ENCODE peak calls at places on chromosome 5, in seven cellular contexts. S is IMR-90, E is GM23338, Z is fibroblast of lung, Y is H9, C is H1, T is PC-9. P is an unnamed sample.

GRCh38 chr5:102421647-102422046 is 77.2 kb downstream of the SLCO6A1 start:
- DNase-seq in E (no peak), T (peak), C (no peak), Y (peak), Z (no peak), S (no peak), P (peak)

GRCh38 chr5:173538654-173539053 is 77.8 kb downstream of the BOD1 start:
- DNase-seq in Y (no peak), C (no peak), T (no peak), Z (no peak), E (no peak), S (no peak), P (no peak)

GRCh38 chr5:126846756-126847155 is 69.8 kb downstream of the LMNB1 start:
- DNase-seq in Z (no peak), S (no peak), E (peak), C (no peak), T (no peak), Y (no peak), P (no peak)

GRCh38 chr5:159163027-159163699 is 46.2 kb downstream of the RNF145 start:
- DNase-seq in S (peak), C (no peak), T (no peak), Z (peak), E (no peak), Y (no peak), P (peak)

GRCh38 chr5:15474143-15474719 is 25.7 kb upstream of the FBXL7 start:
- DNase-seq in S (no peak), C (no peak), E (no peak), Z (no peak), T (no peak), Y (no peak), P (no peak)

GRCh38 chr5:36344900-36345299 is 43.2 kb upstream of the RANBP3L start:
- DNase-seq in Y (no peak), S (no peak), Z (no peak), E (no peak), T (no peak), C (no peak), P (no peak)

GRCh38 chr5:170307575-170308465 is 10.2 kb upstream of the LCP2 start:
- DNase-seq in S (peak), Y (no peak), Z (peak), T (peak), E (no peak), C (no peak), P (peak)

GRCh38 chr5:148723143-148723542 is 68.8 kb upstream of the HTR4 start:
- DNase-seq in E (no peak), T (no peak), Z (no peak), S (no peak), Y (no peak), C (no peak), P (no peak)

GRCh38 chr5:149677721-149678120 is 52.4 kb upstream of the PPARGC1B start:
- DNase-seq in C (no peak), T (no peak), Y (no peak), E (no peak), S (no peak), Z (no peak), P (no peak)

GRCh38 chr5:456351-457194 is 13.6 kb downstream of the EXOC3 start:
- DNase-seq in E (no peak), S (no peak), T (no peak), Z (peak), Y (peak), C (no peak), P (no peak)

GRCh38 chr5:134174841-134175839 is 1.6 kb downstream of the SKP1 start:
- DNase-seq in T (peak), Z (peak), C (no peak), S (peak), E (peak), Y (no peak), P (peak)

GRCh38 chr5:102545175-102545574 is 46.4 kb upstream of the SLCO6A1 start:
- DNase-seq in Z (no peak), C (peak), Y (peak), E (peak), S (no peak), T (no peak), P (peak)

GRCh38 chr5:21140987-21141386 is 1153.0 kb upstream of the CDH18 start:
- DNase-seq in Z (no peak), E (no peak), T (no peak), C (no peak), Y (no peak), S (no peak), P (no peak)

GRCh38 chr5:122896598-122897282 is 51.3 kb downstream of the SNX24 start:
- DNase-seq in Z (peak), E (peak), S (peak), Y (no peak), C (no peak), T (no peak), P (peak)

GRCh38 chr5:125558466-125558865 is 812.0 kb upstream of the ZNF608 start:
- DNase-seq in C (no peak), E (no peak), S (peak), Y (no peak), Z (peak), T (no peak), P (no peak)

GRCh38 chr5:88602584-88602983 is 280.4 kb downstream of the MEF2C start:
- DNase-seq in C (peak), T (peak), Z (no peak), E (peak), Y (no peak), S (no peak), P (peak)

GRCh38 chr5:134902071-134902801 is 2.7 kb upstream of the PCBD2 start:
- DNase-seq in Z (peak), S (peak), C (no peak), Y (no peak), T (no peak), E (no peak), P (peak)

GRCh38 chr5:119333421-119333851 is 22.4 kb upstream of the TNFAIP8 start:
- DNase-seq in C (no peak), E (no peak), T (no peak), Z (no peak), S (peak), Y (no peak), P (no peak)

GRCh38 chr5:139660916-139661814 is 13.0 kb downstream of the CXXC5 start:
- DNase-seq in S (peak), E (peak), T (peak), C (no peak), Z (peak), Y (no peak), P (peak)

GRCh38 chr5:140567136-140567818 is 2.6 kb downstream of the SLC35A4 start:
- DNase-seq in C (no peak), Y (no peak), Z (no peak), T (no peak), E (no peak), S (no peak), P (no peak)

GRCh38 chr5:155700333-155700732 is 626.6 kb upstream of the SGCD start:
- DNase-seq in T (no peak), Z (no peak), C (no peak), Y (peak), E (peak), S (no peak), P (no peak)

GRCh38 chr5:39427225-39427624 is 2.4 kb upstream of the DAB2 start:
- DNase-seq in Y (no peak), S (peak), C (no peak), T (no peak), Z (peak), E (no peak), P (no peak)

GRCh38 chr5:139459451-139459934 is 3.0 kb downstream of the ECSCR start:
- DNase-seq in S (no peak), T (no peak), E (no peak), Y (no peak), Z (peak), C (no peak), P (no peak)

GRCh38 chr5:125798311-125798710 is 624.9 kb upstream of the GRAMD2B start:
- DNase-seq in C (no peak), S (peak), Z (peak), Y (no peak), T (no peak), E (peak), P (peak)

GRCh38 chr5:64836190-64836750 is 67.5 kb downstream of the CWC27 start:
- DNase-seq in T (no peak), Z (peak), S (peak), E (no peak), Y (no peak), C (no peak), P (no peak)

GRCh38 chr5:64680289-64680688 is 10.0 kb upstream of the SHISAL2B start:
- DNase-seq in Z (no peak), S (no peak), E (peak), T (no peak), C (no peak), Y (peak), P (peak)

DNA sequence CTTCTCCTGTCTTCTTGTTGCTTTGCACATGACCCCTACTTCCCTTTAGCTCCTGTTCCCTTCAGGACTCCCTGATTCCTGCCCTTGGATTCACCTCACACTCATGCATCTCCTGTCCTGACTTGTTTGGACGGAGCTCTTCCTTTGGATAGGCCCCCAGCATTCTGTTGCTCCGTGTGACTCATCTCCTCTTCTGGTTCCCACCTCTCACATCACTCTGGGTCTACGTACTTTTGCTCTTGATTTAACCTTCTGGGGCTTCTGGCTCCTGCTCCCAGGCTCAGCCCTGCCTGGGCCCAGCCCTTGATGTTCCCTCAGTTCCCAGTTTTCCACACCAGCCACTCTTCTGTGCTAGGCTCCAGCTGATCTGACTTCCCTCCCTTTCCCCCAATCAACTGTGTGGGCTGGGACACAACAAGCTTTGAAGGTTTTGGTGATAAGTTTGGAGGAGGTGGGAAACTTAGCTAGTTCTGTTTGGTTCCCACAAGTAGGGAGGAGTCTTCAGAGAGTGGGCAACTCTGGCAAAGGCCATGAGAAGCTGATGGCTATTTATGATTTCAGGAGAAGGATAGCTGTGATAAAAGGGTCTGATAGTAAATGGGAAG is 331.5 kb downstream of the ARHGEF28 start:
- DNase-seq in Y (no peak), E (no peak), T (no peak), C (no peak), Z (peak), S (peak), P (no peak)
- H3K27ac ChIP-seq in Y (no peak), E (no peak), T (no peak), C (no peak), Z (no peak), S (no peak), P (no peak)

DNA sequence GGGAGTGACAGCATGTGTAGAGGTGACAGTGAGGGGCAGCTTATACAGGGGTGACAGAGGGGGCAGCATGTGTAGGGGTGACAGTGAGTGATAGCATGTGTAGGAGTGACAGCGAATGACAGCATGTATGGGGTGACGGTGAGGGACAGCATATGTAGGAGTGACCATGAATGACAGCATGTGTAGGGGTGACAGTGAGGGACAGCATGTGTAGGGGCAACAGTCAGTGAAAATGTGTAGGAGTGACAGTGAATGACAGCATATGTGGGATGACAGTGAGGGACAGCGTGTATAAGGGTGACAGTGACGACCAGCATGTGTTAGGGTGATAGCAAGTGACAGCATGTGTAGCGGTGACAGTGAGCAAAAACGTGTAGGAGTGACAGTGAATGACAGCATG is 9.4 kb upstream of the GAPT start:
- DNase-seq in Z (no peak), S (no peak), T (no peak), Y (no peak), C (no peak), E (no peak), P (no peak)
- H3K4me2 ChIP-seq in Z (no peak), S (no peak), T (no peak), Y (no peak), C (no peak), E (no peak), P (no peak)

GRCh38 chr5:178520851-178521250 is 69.3 kb downstream of the COL23A1 start:
- DNase-seq in Z (no peak), C (no peak), S (no peak), T (no peak), E (no peak), Y (no peak), P (no peak)

GRCh38 chr5:178522361-178522760 is 67.8 kb downstream of the COL23A1 start:
- DNase-seq in C (no peak), S (no peak), T (no peak), Z (no peak), E (no peak), Y (no peak), P (no peak)

GRCh38 chr5:178519155-178519554 is 71.0 kb downstream of the COL23A1 start:
- DNase-seq in Y (no peak), S (no peak), T (no peak), C (no peak), Z (no peak), E (no peak), P (no peak)

GRCh38 chr5:178516836-178517235 is 73.4 kb downstream of the COL23A1 start:
- DNase-seq in Y (no peak), T (no peak), S (no peak), E (no peak), C (no peak), Z (no peak), P (no peak)

GRCh38 chr5:178519804-178520203 is 70.4 kb downstream of the COL23A1 start:
- DNase-seq in E (no peak), C (no peak), Y (no peak), Z (no peak), T (no peak), S (no peak), P (no peak)
- H2AFZ ChIP-seq in E (no peak), C (no peak), Y (no peak), Z (no peak), T (no peak), S (no peak), P (no peak)

GRCh38 chr5:80190960-80191359 is 64.9 kb downstream of the SERINC5 start:
- DNase-seq in Y (no peak), Z (no peak), E (no peak), T (no peak), C (no peak), S (no peak), P (no peak)
- H3K27ac ChIP-seq in Y (no peak), Z (no peak), E (peak), T (no peak), C (no peak), S (no peak), P (no peak)

DNA sequence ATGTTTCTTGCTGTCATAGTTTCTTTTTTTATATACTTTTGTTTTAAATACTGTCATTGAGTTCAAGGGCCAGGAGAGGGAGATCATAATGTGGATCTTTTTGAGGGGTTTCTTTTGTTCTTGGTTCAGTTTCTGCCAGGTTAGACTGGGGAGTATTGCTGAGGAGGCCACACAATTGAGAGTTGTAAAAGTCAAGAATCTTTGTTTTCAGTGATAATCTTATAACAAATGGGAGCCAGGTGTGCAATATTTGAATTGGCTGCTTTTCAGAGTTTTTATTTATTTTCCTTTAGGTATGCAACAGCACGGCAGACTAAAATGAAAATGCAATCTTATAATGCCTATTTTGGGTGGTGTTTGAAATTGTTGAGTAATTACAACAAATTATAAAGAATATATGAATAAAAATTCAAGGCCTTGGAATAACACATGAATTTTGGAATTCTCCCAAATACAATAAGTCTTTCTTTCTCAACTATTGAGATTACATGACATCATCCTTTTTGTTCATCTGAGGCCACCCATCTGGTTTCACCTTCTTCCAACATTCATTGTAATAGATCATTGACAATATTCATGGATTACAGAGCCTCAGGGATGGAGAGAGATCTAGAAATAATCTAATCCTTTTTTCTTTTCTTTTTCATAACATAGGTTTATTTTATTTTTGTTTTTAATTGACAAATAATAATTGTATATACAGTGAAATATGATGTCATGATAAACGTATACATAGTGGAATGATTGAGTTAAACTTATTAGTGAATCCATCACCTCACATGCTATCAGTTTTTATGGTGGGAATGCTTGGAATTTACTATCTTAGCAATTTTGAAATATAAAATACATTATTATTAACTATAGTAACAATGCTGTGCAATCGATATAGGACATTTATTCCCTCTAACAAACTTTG is 1061.0 kb downstream of the NR2F1-AS1 start:
- DNase-seq in S (peak), C (no peak), E (no peak), T (no peak), Z (peak), Y (no peak), P (peak)
- H3K4me2 ChIP-seq in S (no peak), C (no peak), E (no peak), T (no peak), Z (no peak), Y (no peak), P (no peak)

DNA sequence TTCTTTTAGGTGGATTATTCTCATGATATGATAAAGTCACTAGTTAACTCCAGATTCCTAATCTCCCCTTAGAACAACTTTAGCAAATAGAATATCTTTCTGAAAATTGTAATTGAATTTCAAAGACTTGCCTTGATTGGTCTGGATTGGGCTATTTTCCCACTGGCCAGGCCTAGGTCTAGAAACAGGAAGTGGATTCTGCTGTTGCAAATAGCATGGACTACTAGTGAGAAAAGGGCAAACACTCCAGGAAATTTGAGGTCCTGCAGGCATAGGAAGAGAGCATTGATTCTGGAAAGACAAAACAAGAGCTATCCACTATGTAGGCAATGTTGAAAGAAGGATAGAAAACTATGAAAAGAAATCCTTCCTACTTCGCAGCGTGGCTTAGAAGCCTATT is 113.4 kb downstream of the KCTD16 start:
- DNase-seq in Y (no peak), T (no peak), Z (no peak), C (no peak), E (no peak), S (no peak), P (no peak)
- H2AFZ ChIP-seq in Y (no peak), T (no peak), Z (no peak), C (no peak), E (no peak), S (no peak), P (no peak)

DNA sequence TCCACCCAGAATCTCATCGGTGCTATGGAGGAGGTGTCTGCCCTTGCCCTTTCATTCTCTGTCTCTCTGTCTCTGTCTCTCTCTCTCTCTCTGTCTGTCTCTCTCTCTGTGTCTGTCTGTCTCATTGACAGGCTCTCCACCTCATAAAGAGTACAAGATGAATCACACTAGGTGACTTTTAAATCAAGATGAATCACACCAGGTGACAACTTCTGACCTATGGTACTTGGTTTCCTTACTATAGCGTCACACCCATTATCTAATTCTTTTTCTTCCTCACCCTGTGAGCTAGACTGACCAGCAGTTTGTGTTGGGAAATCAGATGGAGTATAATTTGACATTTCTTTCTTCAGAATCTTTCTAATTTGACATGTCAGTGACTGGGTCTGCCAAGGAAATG is 232.9 kb downstream of the ARRDC3 start:
- DNase-seq in Y (no peak), S (no peak), Z (peak), T (no peak), C (no peak), E (no peak), P (peak)
- H3K27ac ChIP-seq in Y (no peak), S (no peak), Z (no peak), T (no peak), C (no peak), E (no peak), P (peak)

DNA sequence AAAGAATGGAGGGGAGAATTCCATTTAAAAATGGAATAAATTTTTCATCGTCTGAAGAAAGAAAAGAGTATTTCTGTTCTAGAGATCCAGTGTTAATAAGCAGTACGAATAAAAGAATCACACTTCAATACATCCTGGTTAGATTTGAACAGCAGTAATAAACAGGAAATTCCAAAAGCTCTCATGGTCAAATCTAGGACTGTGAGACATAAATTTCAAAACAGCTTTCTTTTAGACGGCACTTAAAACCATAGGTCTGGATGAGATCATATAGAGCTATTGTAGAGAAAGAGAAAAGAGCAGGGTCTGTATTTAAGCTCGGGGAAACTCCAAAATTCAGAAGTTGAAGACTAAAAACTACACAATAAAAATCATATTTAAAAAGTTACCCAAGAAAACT is 1006.9 kb upstream of the CTNND2 start:
- DNase-seq in Z (peak), Y (no peak), C (no peak), T (no peak), E (no peak), S (no peak), P (no peak)
- H3K4me2 ChIP-seq in Z (no peak), Y (no peak), C (no peak), T (no peak), E (no peak), S (no peak), P (no peak)